ENCODE peak calls at places on chromosomes 6 and 20, in five cellular contexts. One of them, this sample, is unnamed.

GRCh38 chr6:47164877-47165276 is 122.7 kb upstream of the ADGRF1 start:
- DNase-seq in K562: no peak
- DNase-seq in HepG2: no peak
- DNase-seq in GM12891: no peak
- DNase-seq in H1: no peak
- DNase-seq in this sample: no peak

GRCh38 chr6:93341900-93342613 is 77.3 kb downstream of the EPHA7 start:
- DNase-seq in K562: no peak
- DNase-seq in HepG2: no peak
- DNase-seq in GM12891: no peak
- DNase-seq in H1: no peak
- DNase-seq in this sample: no peak

GRCh38 chr6:40668203-40668602 is 81.0 kb upstream of the LRFN2 start:
- DNase-seq in K562: peak; percentile 17
- DNase-seq in HepG2: no peak
- DNase-seq in GM12891: no peak
- DNase-seq in H1: no peak
- DNase-seq in this sample: no peak

GRCh38 chr6:26420607-26421235 is 18.6 kb downstream of the BTN3A1 start:
- DNase-seq in K562: peak; percentile 48
- DNase-seq in HepG2: peak; percentile 61
- DNase-seq in GM12891: no peak
- DNase-seq in H1: no peak
- DNase-seq in this sample: no peak

GRCh38 chr6:147000545-147001488 is 203.4 kb upstream of the STXBP5 start:
- DNase-seq in K562: peak; percentile 27
- DNase-seq in HepG2: no peak
- DNase-seq in GM12891: no peak
- DNase-seq in H1: no peak
- DNase-seq in this sample: no peak

GRCh38 chr20:14885661-14886060 is 548.2 kb upstream of the FLRT3 start:
- DNase-seq in K562: no peak
- DNase-seq in HepG2: no peak
- DNase-seq in GM12891: no peak
- DNase-seq in H1: no peak
- DNase-seq in this sample: no peak

GRCh38 chr6:79610301-79611009 is 20.7 kb upstream of the SH3BGRL2 start:
- DNase-seq in K562: no peak
- DNase-seq in HepG2: no peak
- DNase-seq in GM12891: no peak
- DNase-seq in H1: no peak
- DNase-seq in this sample: no peak

GRCh38 chr6:36227379-36228344 is 31.1 kb downstream of the BRPF3 start:
- DNase-seq in K562: peak; percentile 62
- DNase-seq in HepG2: no peak
- DNase-seq in GM12891: no peak
- DNase-seq in H1: no peak
- DNase-seq in this sample: no peak

GRCh38 chr6:81621816-81622395 is 130.6 kb downstream of the TENT5A start:
- DNase-seq in K562: no peak
- DNase-seq in HepG2: no peak
- DNase-seq in GM12891: no peak
- DNase-seq in H1: no peak
- DNase-seq in this sample: no peak

GRCh38 chr6:150876598-150876997 is 11.1 kb downstream of the MTHFD1L start:
- DNase-seq in K562: no peak
- DNase-seq in HepG2: no peak
- DNase-seq in GM12891: no peak
- DNase-seq in H1: no peak
- DNase-seq in this sample: no peak

GRCh38 chr6:116648161-116648560 is 20.4 kb downstream of the ZUP1 start:
- DNase-seq in K562: no peak
- DNase-seq in HepG2: no peak
- DNase-seq in GM12891: no peak
- DNase-seq in H1: no peak
- DNase-seq in this sample: no peak

GRCh38 chr6:14283600-14284235 is 166.1 kb downstream of the CD83 start:
- DNase-seq in K562: no peak
- DNase-seq in HepG2: no peak
- DNase-seq in GM12891: no peak
- DNase-seq in H1: no peak
- DNase-seq in this sample: no peak

GRCh38 chr6:122701666-122702065 is 77.8 kb upstream of the FABP7 start:
- DNase-seq in K562: no peak
- DNase-seq in HepG2: no peak
- DNase-seq in GM12891: no peak
- DNase-seq in H1: no peak
- DNase-seq in this sample: no peak

GRCh38 chr20:63150391-63150898 is 65.5 kb downstream of the YTHDF1 start:
- DNase-seq in K562: no peak
- DNase-seq in HepG2: no peak
- DNase-seq in GM12891: no peak
- DNase-seq in H1: no peak
- DNase-seq in this sample: no peak

GRCh38 chr20:54320148-54320607 is 112.3 kb downstream of the PFDN4 start:
- DNase-seq in K562: no peak
- DNase-seq in HepG2: no peak
- DNase-seq in GM12891: no peak
- DNase-seq in H1: no peak
- DNase-seq in this sample: no peak

DNA sequence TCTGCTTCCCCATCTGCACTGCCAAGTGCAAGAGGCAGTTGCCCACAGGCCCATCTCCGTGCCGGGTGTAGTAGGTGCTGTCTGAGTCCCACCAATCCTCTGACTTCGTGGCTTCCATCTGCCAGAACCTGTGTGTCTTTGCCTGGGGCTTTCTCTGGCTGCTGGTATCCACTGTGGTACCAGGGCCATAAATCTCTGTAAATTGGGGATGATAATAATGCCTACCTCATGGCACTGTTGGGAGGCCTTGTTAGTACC is 93.9 kb upstream of the RNF24 start:
- DNase-seq in K562: no peak
- DNase-seq in HepG2: no peak
- DNase-seq in GM12891: no peak
- DNase-seq in H1: no peak
- DNase-seq in this sample: no peak
- TF ChIP-seq POLR2A in K562: no peak
- TF ChIP-seq POLR2A in HepG2: no peak
- TF ChIP-seq POLR2A in GM12891: no peak
- TF ChIP-seq POLR2A in H1: no peak
- TF ChIP-seq POLR2A in this sample: no peak

DNA sequence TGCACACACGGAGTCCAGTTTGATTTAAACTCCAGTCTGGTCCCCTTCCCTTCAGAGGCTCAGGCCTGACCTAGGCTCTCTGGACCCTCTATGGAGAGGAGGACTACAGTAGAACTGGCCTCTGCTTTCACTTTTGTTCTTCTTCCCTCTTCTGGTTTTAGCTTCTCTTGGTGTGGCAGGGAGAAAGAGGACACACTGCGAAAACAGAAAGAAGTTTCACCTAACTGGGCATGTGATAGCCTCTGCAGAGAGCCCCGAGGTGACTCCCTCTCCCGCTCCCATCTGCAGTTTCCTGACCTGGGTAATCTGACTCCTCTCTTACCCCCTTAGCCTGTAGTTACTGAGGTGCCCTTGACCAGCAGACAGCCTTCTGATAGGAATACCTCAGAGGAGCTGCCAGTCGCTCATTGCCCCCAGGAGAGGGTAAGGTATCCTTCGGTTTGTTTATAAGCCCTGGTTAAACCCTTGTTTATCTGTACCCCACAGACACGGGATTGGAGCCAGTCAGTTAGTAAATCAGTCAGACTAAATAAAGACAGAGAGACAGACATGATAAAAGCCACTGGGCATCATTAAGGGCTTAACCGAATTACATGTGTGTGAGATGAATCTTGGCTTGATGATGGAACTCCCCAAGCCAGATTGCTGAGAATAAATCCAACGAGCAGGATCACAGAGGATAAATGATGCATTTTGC is 12.0 kb upstream of the DTNBP1 start:
- DNase-seq in K562: no peak
- DNase-seq in HepG2: no peak
- DNase-seq in GM12891: no peak
- DNase-seq in H1: no peak
- DNase-seq in this sample: no peak
- TF ChIP-seq TAF1 in K562: no peak
- TF ChIP-seq TAF1 in HepG2: no peak
- TF ChIP-seq TAF1 in GM12891: no peak
- TF ChIP-seq TAF1 in H1: no peak
- TF ChIP-seq TAF1 in this sample: no peak

GRCh38 chr20:1467082-1467354 is 369 bp upstream of the NSFL1C start:
- DNase-seq in K562: no peak
- DNase-seq in HepG2: no peak
- DNase-seq in GM12891: no peak
- DNase-seq in H1: no peak
- DNase-seq in this sample: no peak

GRCh38 chr20:1465470-1466210 is 1.0 kb downstream of the NSFL1C start:
- DNase-seq in K562: no peak
- DNase-seq in HepG2: no peak
- DNase-seq in GM12891: no peak
- DNase-seq in H1: no peak
- DNase-seq in this sample: no peak

GRCh38 chr20:1467355-1468116 is 887 bp upstream of the NSFL1C start:
- DNase-seq in K562: peak; percentile 67
- DNase-seq in HepG2: peak; percentile 68
- DNase-seq in GM12891: no peak
- DNase-seq in H1: no peak
- DNase-seq in this sample: no peak

GRCh38 chr20:1468117-1468624 is 1.5 kb upstream of the NSFL1C start:
- DNase-seq in K562: no peak
- DNase-seq in HepG2: no peak
- DNase-seq in GM12891: no peak
- DNase-seq in H1: no peak
- DNase-seq in this sample: no peak

DNA sequence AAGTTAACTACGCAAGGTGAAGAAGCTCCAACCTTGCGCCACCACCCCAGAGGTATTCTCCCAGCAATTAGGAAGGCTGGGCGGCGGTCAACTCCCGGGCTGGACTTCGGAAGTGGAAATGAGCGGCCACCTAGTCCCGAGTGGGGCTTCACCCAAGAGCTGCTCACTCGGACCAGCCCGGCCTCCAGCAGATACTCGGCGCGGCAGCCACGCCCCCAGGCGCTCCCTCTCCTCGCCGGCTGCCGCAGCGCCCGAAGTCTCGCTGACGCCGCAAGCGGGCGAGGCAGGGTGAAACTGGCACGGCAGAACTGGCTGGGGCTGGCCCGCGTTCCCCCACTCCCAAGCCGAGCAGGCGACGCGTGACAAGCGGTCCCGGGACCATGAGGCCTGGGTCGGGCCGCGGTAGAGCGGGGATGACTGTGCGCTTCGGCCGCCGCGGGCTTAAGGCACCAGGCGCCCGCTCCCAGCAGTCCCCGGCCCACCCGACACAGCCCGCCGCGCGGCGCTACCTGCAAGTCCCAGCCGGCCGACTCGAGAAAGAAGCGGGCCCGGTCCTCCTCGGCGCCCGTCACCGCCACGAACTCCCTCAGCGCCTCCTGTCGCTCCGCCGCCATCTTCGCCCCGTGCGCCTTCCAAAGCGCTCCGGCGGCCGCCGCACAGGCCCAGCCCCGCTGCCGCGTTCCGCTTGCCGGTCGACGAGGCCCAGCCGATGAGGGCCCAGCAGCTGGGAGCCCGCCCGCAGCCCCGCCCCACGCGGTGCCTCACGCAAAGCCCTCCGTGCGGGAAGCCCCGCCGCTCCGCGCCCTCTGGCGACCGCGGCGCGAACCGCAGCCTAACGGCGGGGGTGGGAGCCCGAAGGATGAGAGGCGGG is at the start of gene NSFL1C:
- DNase-seq in K562: peak; percentile 84
- DNase-seq in HepG2: peak; percentile 92
- DNase-seq in GM12891: peak; percentile 96
- DNase-seq in H1: peak; percentile 88
- DNase-seq in this sample: peak; percentile 94
- TF ChIP-seq POLR2A in K562: peak; percentile 80
- TF ChIP-seq POLR2A in HepG2: peak; percentile 88
- TF ChIP-seq POLR2A in GM12891: peak; percentile 76
- TF ChIP-seq POLR2A in H1: peak; percentile 66
- TF ChIP-seq POLR2A in this sample: peak; percentile 79

GRCh38 chr6:68654134-68654533 is 19.1 kb downstream of the ADGRB3 start:
- DNase-seq in K562: no peak
- DNase-seq in HepG2: no peak
- DNase-seq in GM12891: no peak
- DNase-seq in H1: no peak
- DNase-seq in this sample: no peak

GRCh38 chr6:68658338-68658737 is 23.3 kb downstream of the ADGRB3 start:
- DNase-seq in K562: no peak
- DNase-seq in HepG2: no peak
- DNase-seq in GM12891: no peak
- DNase-seq in H1: no peak
- DNase-seq in this sample: no peak

GRCh38 chr6:68655028-68655427 is 19.9 kb downstream of the ADGRB3 start:
- DNase-seq in K562: no peak
- DNase-seq in HepG2: no peak
- DNase-seq in GM12891: no peak
- DNase-seq in H1: no peak
- DNase-seq in this sample: no peak

GRCh38 chr6:68653706-68654089 is 18.6 kb downstream of the ADGRB3 start:
- DNase-seq in K562: no peak
- DNase-seq in HepG2: no peak
- DNase-seq in GM12891: no peak
- DNase-seq in H1: no peak
- DNase-seq in this sample: no peak

DNA sequence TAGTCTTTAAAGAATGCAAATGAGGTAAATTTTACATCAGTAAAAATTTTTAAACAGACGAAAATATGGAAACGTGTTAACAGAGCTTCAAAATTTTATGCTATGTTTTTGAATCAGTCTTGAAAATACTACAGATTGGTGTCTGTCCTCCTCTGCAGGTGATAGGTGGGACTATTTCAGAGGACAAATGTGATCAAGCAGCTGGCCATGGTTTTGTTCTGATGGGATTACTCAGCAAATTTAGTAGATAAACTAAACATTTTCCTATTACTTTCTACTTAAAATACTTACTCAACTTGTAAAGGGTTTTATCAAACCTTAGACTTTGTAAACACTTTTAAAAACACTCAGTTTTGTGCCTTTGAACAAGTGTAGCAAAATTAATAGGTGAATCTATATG is 22.3 kb downstream of the ADGRB3 start:
- DNase-seq in K562: no peak
- DNase-seq in HepG2: no peak
- DNase-seq in GM12891: no peak
- DNase-seq in H1: no peak
- DNase-seq in this sample: no peak
- TF ChIP-seq TAF1 in K562: no peak
- TF ChIP-seq TAF1 in HepG2: no peak
- TF ChIP-seq TAF1 in GM12891: no peak
- TF ChIP-seq TAF1 in H1: no peak
- TF ChIP-seq TAF1 in this sample: no peak

DNA sequence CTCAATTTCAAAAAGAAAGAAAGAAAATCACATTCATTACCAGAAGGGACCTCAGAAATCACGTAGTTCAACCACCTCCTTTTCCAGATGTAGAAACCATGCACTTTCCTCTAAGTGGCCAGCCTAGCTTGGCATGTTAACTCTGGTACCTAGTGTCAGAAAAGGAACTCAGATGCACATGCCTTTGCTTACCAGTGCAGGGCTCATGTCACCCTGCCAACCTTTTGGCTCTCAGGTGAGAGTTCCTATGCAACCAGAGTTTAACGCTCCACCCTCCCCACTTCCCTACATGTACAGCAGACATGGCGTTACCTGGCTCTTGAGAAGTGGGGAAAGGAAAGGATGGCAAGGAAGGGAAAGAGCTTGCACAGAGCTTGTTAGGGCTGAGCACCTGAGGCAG is 16.3 kb upstream of the IL17F start:
- DNase-seq in K562: no peak
- DNase-seq in HepG2: no peak
- DNase-seq in GM12891: no peak
- DNase-seq in H1: no peak
- DNase-seq in this sample: no peak
- TF ChIP-seq POLR2A in K562: peak; percentile 52
- TF ChIP-seq POLR2A in HepG2: peak; percentile 24
- TF ChIP-seq POLR2A in GM12891: no peak
- TF ChIP-seq POLR2A in H1: no peak
- TF ChIP-seq POLR2A in this sample: no peak

This sample was measured in GM12892.